ENCODE peak calls at places on chromosomes 2 and 18, in nine cellular contexts. T is GM20000; Y is Right ventricle myocardium inferior; G is stimulated activated CD4-positive, alpha-beta T cell treated with anti-CD3 and anti-CD28 coated beads, Interleukin-2, amount 100 ng/mL, for 48 hours; H is B cell; O is germinal center; N is adrenal gland; X is EH; V is IMR-90. M is an unnamed sample.

GRCh38 chr2:119352357-119352756 is 14.3 kb downstream of the C2orf76 start:
- DNase-seq in T (peak; percentile 69), X (no peak), N (no peak), O (peak; percentile 50), Y (no peak), G (no peak), V (no peak), H (no peak), M (no peak)

GRCh38 chr2:161418715-161419337 is 2.7 kb downstream of the TBR1 start:
- DNase-seq in O (no peak), T (peak; percentile 49), V (peak; percentile 10), H (no peak), G (no peak), N (no peak), Y (no peak), X (peak; percentile 25), M (no peak)

GRCh38 chr2:75224636-75225094 is 25.3 kb upstream of the TACR1 start:
- DNase-seq in V (peak; percentile 10), T (no peak), H (no peak), X (no peak), N (no peak), G (no peak), Y (no peak), O (no peak), M (no peak)

GRCh38 chr2:84924173-84925106 is 19.0 kb downstream of the TMSB10 start:
- DNase-seq in X (peak; percentile 46), N (peak; percentile 57), V (peak; percentile 30), O (no peak), T (no peak), H (no peak), Y (no peak), G (no peak), M (peak; percentile 75)

GRCh38 chr18:54734059-54734458 is 94.2 kb upstream of the RAB27B start:
- DNase-seq in Y (no peak), V (peak; percentile 96), T (no peak), O (no peak), N (peak; percentile 55), H (no peak), G (no peak), X (peak; percentile 89), M (peak; percentile 98)

GRCh38 chr2:121256720-121257475 is 28.1 kb downstream of the TFCP2L1 start:
- DNase-seq in N (no peak), O (no peak), G (no peak), X (no peak), Y (no peak), V (no peak), T (no peak), H (no peak), M (no peak)

GRCh38 chr2:237140689-237141285 is 55.1 kb downstream of the COPS8 start:
- DNase-seq in N (no peak), O (no peak), G (no peak), X (no peak), T (no peak), V (no peak), Y (no peak), H (no peak), M (peak; percentile 27)

GRCh38 chr2:217631091-217631490 is 371.7 kb downstream of the TNS1 start:
- DNase-seq in Y (no peak), N (no peak), V (no peak), T (no peak), H (no peak), O (no peak), X (no peak), G (no peak), M (no peak)

GRCh38 chr2:31129835-31130561 is 8.2 kb downstream of the GALNT14 start:
- DNase-seq in V (no peak), O (no peak), N (no peak), H (no peak), G (no peak), T (no peak), Y (no peak), X (no peak), M (no peak)

GRCh38 chr2:104867351-104868080 is 13.6 kb downstream of the POU3F3 start:
- DNase-seq in Y (peak; percentile 64), O (no peak), X (no peak), T (peak; percentile 16), V (no peak), H (no peak), N (peak; percentile 20), G (no peak), M (no peak)

GRCh38 chr18:57150828-57151227 is 3.9 kb downstream of the BOD1L2 start:
- DNase-seq in O (no peak), X (no peak), V (no peak), G (no peak), H (no peak), Y (no peak), N (no peak), T (no peak), M (no peak)

GRCh38 chr2:37506407-37507068 is 162.1 kb downstream of the QPCT start:
- DNase-seq in O (no peak), N (no peak), H (no peak), G (no peak), V (peak; percentile 43), X (peak; percentile 78), Y (no peak), T (peak; percentile 28), M (peak; percentile 29)

GRCh38 chr2:111155610-111156009 is 34.9 kb downstream of the BCL2L11 start:
- DNase-seq in N (no peak), X (no peak), T (no peak), O (no peak), G (no peak), Y (no peak), H (no peak), V (peak; percentile 12), M (no peak)

GRCh38 chr18:66328280-66328947 is 275.5 kb downstream of the CDH19 start:
- DNase-seq in O (no peak), G (no peak), V (no peak), H (no peak), N (no peak), X (no peak), T (no peak), Y (no peak), M (no peak)

GRCh38 chr2:235447210-235447609 is 46.6 kb upstream of the AGAP1 start:
- DNase-seq in V (peak; percentile 30), Y (no peak), G (no peak), O (no peak), N (no peak), T (no peak), X (peak; percentile 62), H (no peak), M (peak; percentile 1)

GRCh38 chr18:77039196-77040140 is 93.1 kb downstream of the MBP start:
- DNase-seq in V (no peak), X (no peak), H (no peak), Y (no peak), O (no peak), G (no peak), T (no peak), N (peak; percentile 13), M (no peak)

GRCh38 chr2:237118025-237118424 is 32.3 kb downstream of the COPS8 start:
- DNase-seq in V (peak; percentile 62), G (no peak), O (no peak), T (no peak), H (no peak), Y (no peak), X (peak; percentile 50), N (no peak), M (no peak)

GRCh38 chr2:29314816-29315571 is 199.8 kb downstream of the CLIP4 start:
- DNase-seq in H (peak; percentile 26), T (peak; percentile 53), X (no peak), Y (no peak), N (peak; percentile 76), G (peak; percentile 34), V (no peak), O (peak; percentile 47), M (peak; percentile 25)

GRCh38 chr2:164981217-164981990 is 26.1 kb upstream of the SLC38A11 start:
- DNase-seq in N (no peak), G (no peak), O (no peak), V (peak; percentile 58), H (no peak), T (no peak), Y (no peak), X (peak; percentile 75), M (peak; percentile 64)

GRCh38 chr2:199019898-199020507 is 437.7 kb downstream of the SATB2 start:
- DNase-seq in Y (no peak), N (no peak), V (peak; percentile 59), X (peak; percentile 55), T (no peak), O (no peak), H (no peak), G (no peak), M (no peak)

GRCh38 chr2:109663721-109664120 is 49.6 kb downstream of the SOWAHC start:
- DNase-seq in G (no peak), X (peak; percentile 83), T (no peak), N (peak; percentile 76), H (no peak), O (no peak), V (peak; percentile 28), Y (no peak), M (peak; percentile 24)

GRCh38 chr2:66805136-66805535 is 370.2 kb downstream of the MEIS1 start:
- DNase-seq in T (no peak), Y (no peak), H (no peak), N (no peak), X (no peak), G (no peak), V (peak; percentile 31), O (no peak), M (peak; percentile 17)

GRCh38 chr18:78979682-78980278 is at the start of gene SALL3:
- DNase-seq in X (no peak), N (no peak), V (no peak), G (no peak), O (no peak), H (no peak), T (peak; percentile 47), Y (no peak), M (no peak)

GRCh38 chr2:189424956-189425355 is 16.3 kb upstream of the WDR75 start:
- DNase-seq in X (no peak), N (no peak), H (no peak), G (no peak), T (no peak), Y (no peak), V (no peak), O (no peak), M (no peak)

GRCh38 chr2:186274936-186275575 is 211.0 kb upstream of the ZC3H15 start:
- DNase-seq in X (peak; percentile 50), H (no peak), V (peak; percentile 88), Y (no peak), O (no peak), N (no peak), G (no peak), T (no peak), M (peak; percentile 88)

GRCh38 chr2:148814853-148815419 is 60.1 kb upstream of the KIF5C start:
- DNase-seq in O (no peak), N (no peak), Y (no peak), G (no peak), V (peak; percentile 29), T (no peak), H (no peak), X (peak; percentile 28), M (peak; percentile 17)

GRCh38 chr2:172101707-172102158 is 967 bp downstream of the DLX2 start:
- DNase-seq in O (peak; percentile 3), Y (no peak), X (peak; percentile 50), G (no peak), T (peak; percentile 38), N (peak; percentile 52), V (no peak), H (peak; percentile 25), M (no peak)

GRCh38 chr18:38606841-38607240 is 1041.2 kb upstream of the CELF4 start:
- DNase-seq in N (no peak), X (no peak), T (no peak), Y (no peak), V (no peak), H (no peak), G (no peak), O (no peak), M (no peak)

GRCh38 chr2:70103531-70104061 is 16.3 kb downstream of the PCBP1 start:
- DNase-seq in Y (no peak), H (peak; percentile 54), N (no peak), X (peak; percentile 6), V (no peak), O (no peak), G (no peak), T (peak; percentile 49), M (no peak)

GRCh38 chr2:181683518-181684453 is 3.5 kb upstream of the NEUROD1 start:
- DNase-seq in X (peak; percentile 60), O (peak; percentile 14), N (no peak), H (peak; percentile 62), T (peak; percentile 52), Y (no peak), G (no peak), V (peak; percentile 18), M (no peak)

GRCh38 chr2:113876503-113877387 is 13.1 kb upstream of the ACTR3 start:
- DNase-seq in H (no peak), X (no peak), Y (no peak), V (no peak), O (no peak), G (peak; percentile 67), T (no peak), N (no peak), M (no peak)